ENCODE peak calls at places on chromosomes 13 and 19, in seven cellular contexts. C is H1, R is K562, J is HepG2, H is GM12892, S is SK-N-SH, I is GM12878. P is an unnamed sample.

GRCh38 chr13:112074139-112074710 is 7.3 kb downstream of the SOX1 start:
- DNase-seq in C (no peak), R (no peak), J (no peak), H (no peak), S (no peak), I (no peak), P (no peak)

GRCh38 chr13:77510156-77510555 is 25.4 kb upstream of the SCEL start:
- DNase-seq in C (no peak), R (no peak), J (no peak), H (no peak), S (no peak), I (no peak), P (no peak)

GRCh38 chr19:19570561-19570960 is 32.5 kb downstream of the CILP2 start:
- DNase-seq in C (no peak), R (no peak), J (no peak), H (no peak), S (no peak), I (no peak), P (no peak)

GRCh38 chr13:41150058-41150457 is 17.5 kb upstream of the KBTBD6 start:
- DNase-seq in C (no peak), R (no peak), J (no peak), H (no peak), S (no peak), I (no peak), P (no peak)

GRCh38 chr19:43782311-43782660 is 1.5 kb upstream of the KCNN4 start:
- DNase-seq in C (no peak), R (peak), J (no peak), H (no peak), S (no peak), I (no peak), P (no peak)

GRCh38 chr13:50404769-50405168 is 389.5 kb downstream of the KCNRG start:
- DNase-seq in C (no peak), R (no peak), J (no peak), H (no peak), S (no peak), I (no peak), P (no peak)

GRCh38 chr13:35818577-35819165 is 312.5 kb downstream of the DCLK1 start:
- DNase-seq in C (no peak), R (peak), J (peak), H (no peak), S (peak), I (no peak), P (no peak)

GRCh38 chr19:53333071-53333465 is 481 bp upstream of the ZNF845 start:
- DNase-seq in C (no peak), R (peak), J (no peak), H (no peak), S (peak), I (no peak), P (no peak)

GRCh38 chr13:45943965-45944364 is 92.4 kb upstream of the SIAH3 start:
- DNase-seq in C (no peak), R (no peak), J (no peak), H (no peak), S (no peak), I (no peak), P (no peak)

GRCh38 chr19:1307755-1308303 is 22.2 kb downstream of the EFNA2 start:
- DNase-seq in C (no peak), R (no peak), J (no peak), H (no peak), S (no peak), I (no peak), P (no peak)

GRCh38 chr19:55348317-55349034 is 6.0 kb downstream of the COX6B2 start:
- DNase-seq in C (peak), R (no peak), J (no peak), H (no peak), S (no peak), I (no peak), P (no peak)

GRCh38 chr19:52689804-52690394 is 44.9 kb downstream of the ZNF611 start:
- DNase-seq in C (peak), R (peak), J (no peak), H (peak), S (peak), I (no peak), P (no peak)

GRCh38 chr13:107680115-107680514 is 535.2 kb downstream of the LIG4 start:
- DNase-seq in C (no peak), R (no peak), J (no peak), H (no peak), S (peak), I (no peak), P (no peak)

GRCh38 chr19:44005968-44006367 is 3.2 kb downstream of the ZNF230 start:
- DNase-seq in C (no peak), R (no peak), J (no peak), H (no peak), S (no peak), I (no peak), P (no peak)

GRCh38 chr13:51620165-51620983 is 36.1 kb downstream of the WDFY2 start:
- DNase-seq in C (no peak), R (no peak), J (peak), H (no peak), S (no peak), I (no peak), P (no peak)

GRCh38 chr13:69524459-69525155 is 583.0 kb upstream of the ATXN8OS start:
- DNase-seq in C (no peak), R (peak), J (no peak), H (no peak), S (no peak), I (no peak), P (no peak)

GRCh38 chr19:48393559-48394330 is at the start of gene GRIN2D:
- DNase-seq in C (peak), R (peak), J (no peak), H (no peak), S (peak), I (no peak), P (no peak)

GRCh38 chr19:19647037-19647835 is 3.8 kb upstream of the GMIP start:
- DNase-seq in C (no peak), R (no peak), J (no peak), H (no peak), S (no peak), I (no peak), P (no peak)

GRCh38 chr19:10193666-10194499 is 870 bp downstream of the DNMT1 start:
- DNase-seq in C (peak), R (peak), J (peak), H (peak), S (no peak), I (no peak), P (no peak)

GRCh38 chr19:7857727-7858701 is 16.2 kb downstream of the PRR36 start:
- DNase-seq in C (peak), R (peak), J (no peak), H (no peak), S (no peak), I (no peak), P (no peak)

GRCh38 chr13:39364797-39365468 is 238.1 kb downstream of the LHFPL6 start:
- DNase-seq in C (no peak), R (no peak), J (peak), H (no peak), S (no peak), I (no peak), P (no peak)

GRCh38 chr13:49859568-49859967 is 67.1 kb upstream of the KPNA3 start:
- DNase-seq in C (no peak), R (no peak), J (peak), H (no peak), S (no peak), I (no peak), P (no peak)

GRCh38 chr13:102017248-102017647 is 384.6 kb downstream of the FGF14 start:
- DNase-seq in C (no peak), R (no peak), J (no peak), H (no peak), S (no peak), I (no peak), P (no peak)

GRCh38 chr13:112213467-112214245 is 146.7 kb downstream of the SOX1 start:
- DNase-seq in C (no peak), R (no peak), J (peak), H (no peak), S (no peak), I (no peak), P (no peak)

GRCh38 chr13:85314686-85315085 is 484.5 kb downstream of the SLITRK6 start:
- DNase-seq in C (no peak), R (no peak), J (no peak), H (no peak), S (no peak), I (no peak), P (no peak)

GRCh38 chr13:75766636-75767035 is 130.5 kb downstream of the LMO7 start:
- DNase-seq in C (no peak), R (no peak), J (no peak), H (no peak), S (no peak), I (no peak), P (no peak)

GRCh38 chr13:109131698-109132257 is 502.4 kb downstream of the MYO16 start:
- DNase-seq in C (no peak), R (no peak), J (no peak), H (no peak), S (no peak), I (peak), P (no peak)

GRCh38 chr19:50796128-50796633 is 6.0 kb downstream of the ACP4 start:
- DNase-seq in C (no peak), R (peak), J (peak), H (no peak), S (peak), I (no peak), P (no peak)

GRCh38 chr13:99043700-99044300 is 65.9 kb upstream of the DOCK9 start:
- DNase-seq in C (no peak), R (no peak), J (no peak), H (no peak), S (no peak), I (no peak), P (no peak)
- TF ChIP-seq TAF1 in C (no peak), R (no peak), J (no peak), H (no peak), S (no peak), I (no peak), P (no peak)

GRCh38 chr13:73169971-73170370 is 111.2 kb downstream of the KLF5 start:
- DNase-seq in C (no peak), R (no peak), J (no peak), H (no peak), S (no peak), I (no peak), P (no peak)

GRCh38 chr13:73168993-73169401 is 110.2 kb downstream of the KLF5 start:
- DNase-seq in C (no peak), R (no peak), J (no peak), H (no peak), S (no peak), I (no peak), P (no peak)

GRCh38 chr13:73171926-73172325 is 113.1 kb downstream of the KLF5 start:
- DNase-seq in C (no peak), R (no peak), J (no peak), H (no peak), S (no peak), I (no peak), P (no peak)

GRCh38 chr13:73173160-73173905 is 114.5 kb downstream of the KLF5 start:
- DNase-seq in C (no peak), R (no peak), J (no peak), H (no peak), S (no peak), I (no peak), P (no peak)

GRCh38 chr13:73171242-73171641 is 112.4 kb downstream of the KLF5 start:
- DNase-seq in C (no peak), R (no peak), J (no peak), H (no peak), S (no peak), I (no peak), P (no peak)
- TF ChIP-seq POLR2AphosphoS5 in C (no peak), R (no peak), J (no peak), H (no peak), S (no peak), I (no peak), P (no peak)

GRCh38 chr19:2391118-2391725 is 31.2 kb downstream of the TMPRSS9 start:
- DNase-seq in C (no peak), R (peak), J (peak), H (no peak), S (peak), I (peak), P (no peak)
- TF ChIP-seq TAF1 in C (no peak), R (no peak), J (no peak), H (no peak), S (no peak), I (no peak), P (no peak)

GRCh38 chr19:33778089-33778791 is 18.4 kb upstream of the KCTD15 start:
- DNase-seq in C (peak), R (peak), J (peak), H (peak), S (peak), I (peak), P (peak)
- TF ChIP-seq POLR2AphosphoS5 in C (no peak), R (no peak), J (no peak), H (no peak), S (no peak), I (no peak), P (no peak)

DNA sequence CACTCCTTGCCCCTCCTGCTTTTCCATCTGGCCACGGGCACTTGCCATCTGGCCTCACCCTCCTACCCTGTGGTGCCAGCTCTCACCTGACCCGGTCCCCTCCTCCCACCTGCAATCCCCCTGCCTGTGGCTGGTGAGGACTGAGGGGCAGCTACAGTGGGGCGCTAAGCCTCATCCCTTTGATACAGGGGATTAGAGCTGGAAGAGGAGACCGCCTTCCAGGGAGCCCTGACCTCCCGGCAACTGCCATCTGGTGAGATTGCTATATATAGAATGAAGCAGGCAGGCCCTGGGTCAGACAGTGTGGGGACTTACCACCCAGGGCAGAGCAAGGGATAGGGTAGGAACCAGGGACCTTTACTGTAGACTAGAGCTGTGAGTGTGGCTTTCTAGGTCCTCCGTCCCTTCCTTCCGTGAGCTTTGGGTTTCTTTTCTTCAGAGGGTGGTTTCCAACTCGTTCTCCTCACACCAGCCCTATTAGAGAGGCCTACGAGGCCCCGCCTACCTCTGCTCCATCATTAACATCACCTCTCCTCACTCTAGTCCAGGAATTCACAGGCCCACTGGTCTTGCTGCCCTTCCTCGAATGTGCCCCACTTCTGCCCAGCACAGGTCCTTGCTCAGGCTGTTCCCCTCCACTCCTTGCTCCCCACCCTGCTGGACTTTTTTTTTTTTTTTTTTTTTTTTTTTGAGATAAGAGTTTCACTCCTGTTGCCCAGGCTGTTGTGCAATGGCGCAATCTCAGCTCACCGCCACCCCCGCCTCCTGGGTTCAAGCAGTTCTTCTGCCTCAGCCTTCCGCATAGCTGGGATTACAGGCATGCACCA is 7.7 kb downstream of the KASH5 start:
- DNase-seq in C (no peak), R (no peak), J (no peak), H (no peak), S (peak), I (no peak), P (no peak)
- TF ChIP-seq TAF1 in C (no peak), R (no peak), J (no peak), H (no peak), S (no peak), I (no peak), P (no peak)

DNA sequence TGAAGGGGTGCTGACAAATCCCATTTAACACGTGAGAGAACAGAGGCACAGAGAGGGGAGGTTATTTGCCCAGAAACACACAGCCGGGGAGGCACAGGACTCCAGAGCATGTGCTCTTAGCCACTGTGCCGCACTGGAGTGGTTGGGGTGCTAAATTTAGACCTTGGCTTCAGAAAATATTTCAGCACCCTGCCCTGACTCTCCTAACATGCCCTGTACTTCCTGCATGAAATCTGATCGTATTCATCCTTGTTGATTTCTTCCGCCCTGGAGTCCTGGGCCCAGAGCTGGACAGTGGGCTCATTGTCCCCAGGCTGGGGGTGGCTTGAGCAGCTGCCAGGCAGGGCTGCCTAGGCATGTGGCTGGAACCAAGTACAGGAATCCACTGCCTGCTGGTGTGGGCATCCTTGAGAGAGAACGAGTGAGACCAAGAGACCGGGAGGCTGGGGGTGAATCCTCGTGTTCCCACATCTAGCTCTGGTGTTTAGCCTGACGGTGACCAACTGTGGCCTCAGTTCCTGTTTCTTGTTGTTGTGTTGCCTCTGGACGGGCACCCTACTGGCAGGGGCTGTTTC is 5.3 kb downstream of the SLC27A1 start:
- DNase-seq in C (no peak), R (no peak), J (peak), H (no peak), S (no peak), I (no peak), P (no peak)
- TF ChIP-seq POLR2AphosphoS5 in C (no peak), R (no peak), J (no peak), H (no peak), S (no peak), I (no peak), P (no peak)

GRCh38 chr19:5091576-5092215 is 122.8 kb downstream of the KDM4B start:
- DNase-seq in C (no peak), R (peak), J (no peak), H (no peak), S (no peak), I (no peak), P (no peak)

GRCh38 chr19:5092444-5092843 is 123.5 kb downstream of the KDM4B start:
- DNase-seq in C (no peak), R (no peak), J (no peak), H (no peak), S (no peak), I (no peak), P (no peak)

GRCh38 chr19:5089283-5089682 is 120.4 kb downstream of the KDM4B start:
- DNase-seq in C (no peak), R (no peak), J (no peak), H (no peak), S (no peak), I (no peak), P (no peak)

GRCh38 chr19:5090780-5091575 is 122.1 kb downstream of the KDM4B start:
- DNase-seq in C (no peak), R (peak), J (no peak), H (no peak), S (peak), I (no peak), P (no peak)

GRCh38 chr19:5090465-5090779 is 121.5 kb downstream of the KDM4B start:
- DNase-seq in C (no peak), R (peak), J (no peak), H (no peak), S (no peak), I (no peak), P (no peak)
- TF ChIP-seq TAF1 in C (no peak), R (no peak), J (no peak), H (no peak), S (no peak), I (no peak), P (no peak)

DNA sequence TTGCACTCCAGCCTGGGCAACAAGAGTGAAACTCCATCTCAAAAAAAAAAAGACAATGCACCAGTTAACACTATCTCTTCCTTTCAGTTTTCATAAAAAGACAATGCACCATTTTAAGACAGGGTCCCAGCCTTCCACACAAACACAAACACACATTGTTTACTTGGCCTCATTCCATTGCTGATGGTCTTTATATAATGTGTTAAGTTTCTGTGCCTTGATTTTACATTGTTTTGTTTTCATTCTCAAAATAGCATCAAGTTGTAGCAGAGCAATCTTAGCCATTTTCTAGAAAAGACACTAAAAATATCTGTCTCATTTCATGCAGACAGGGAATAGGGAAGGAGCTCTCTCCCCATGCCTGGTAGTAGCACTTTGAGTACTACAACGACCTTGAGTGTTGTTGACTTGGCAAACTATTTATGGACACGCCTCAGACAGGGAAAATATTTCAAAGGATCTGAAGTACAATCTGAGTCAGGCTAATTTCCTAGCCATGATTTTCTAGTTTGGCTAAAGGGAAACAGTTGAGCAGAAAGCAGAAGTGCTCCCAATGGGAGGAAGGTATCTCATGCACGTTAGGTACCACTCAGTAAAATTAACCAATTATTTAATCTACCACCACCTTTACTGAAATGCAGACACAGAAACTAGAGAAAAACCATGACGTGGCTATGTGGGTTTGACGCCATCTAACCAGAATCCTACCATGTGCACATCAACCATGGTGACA is 120.6 kb downstream of the ABCC4 start:
- DNase-seq in C (no peak), R (no peak), J (peak), H (no peak), S (no peak), I (no peak), P (no peak)
- TF ChIP-seq POLR2AphosphoS5 in C (no peak), R (no peak), J (no peak), H (no peak), S (no peak), I (no peak), P (no peak)

GRCh38 chr13:74289861-74290260 is 155.7 kb upstream of the KLF12 start:
- DNase-seq in C (no peak), R (no peak), J (no peak), H (no peak), S (peak), I (no peak), P (no peak)

GRCh38 chr13:74288361-74288911 is 154.2 kb upstream of the KLF12 start:
- DNase-seq in C (peak), R (no peak), J (no peak), H (no peak), S (peak), I (no peak), P (no peak)

GRCh38 chr13:74289130-74289529 is 154.9 kb upstream of the KLF12 start:
- DNase-seq in C (no peak), R (no peak), J (no peak), H (no peak), S (no peak), I (no peak), P (no peak)

GRCh38 chr13:74287672-74288169 is 153.5 kb upstream of the KLF12 start:
- DNase-seq in C (peak), R (no peak), J (peak), H (no peak), S (peak), I (no peak), P (no peak)

DNA sequence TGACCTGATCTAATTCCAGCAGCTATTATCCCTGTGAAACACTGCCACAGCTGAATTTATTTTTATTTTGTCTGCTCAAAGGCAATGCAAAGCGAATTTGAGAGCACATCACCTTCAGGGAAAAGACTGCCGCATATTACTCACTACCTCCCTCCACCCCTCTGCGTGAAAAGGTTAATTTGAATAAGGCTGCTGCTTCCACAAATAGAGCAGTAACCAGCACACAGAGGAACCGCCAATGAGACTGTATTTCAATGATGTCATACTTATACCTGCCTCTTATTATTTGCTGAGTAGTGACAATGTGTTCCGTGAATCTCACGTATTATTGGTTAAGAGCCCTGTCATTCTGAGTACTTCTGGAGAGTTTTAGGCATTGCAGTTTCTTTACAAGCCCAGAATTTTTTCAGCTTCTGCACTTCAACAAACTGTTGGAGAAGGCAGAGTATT is 156.1 kb upstream of the KLF12 start:
- DNase-seq in C (no peak), R (no peak), J (peak), H (no peak), S (peak), I (no peak), P (no peak)
- TF ChIP-seq TAF1 in C (no peak), R (no peak), J (no peak), H (no peak), S (no peak), I (no peak), P (no peak)

GRCh38 chr19:40190891-40191835 is at the start of gene MAP3K10:
- DNase-seq in C (peak), R (peak), J (peak), H (peak), S (peak), I (peak), P (peak)
- TF ChIP-seq POLR2AphosphoS5 in C (no peak), R (no peak), J (peak), H (no peak), S (no peak), I (no peak), P (no peak)